ENCODE peak calls at places on chromosomes 4 and X, in five cellular contexts. R is H1, U is neuronal stem cell, W is OCI-LY7, F is H9. H is an unnamed sample.

GRCh38 chr4:90127706-90128345 is 632 bp downstream of the CCSER1 start:
- DNase-seq in F (no peak), R (no peak), U (peak), W (no peak), H (peak)

GRCh38 chr4:153326513-153326912 is 18.0 kb upstream of the MND1 start:
- DNase-seq in U (no peak), F (no peak), R (no peak), W (no peak), H (no peak)

GRCh38 chrX:152601848-152602616 is 35.7 kb upstream of the GABRQ start:
- DNase-seq in R (no peak), F (peak), U (no peak), W (peak), H (peak)

GRCh38 chr4:110850461-110851447 is 227.9 kb upstream of the PITX2 start:
- DNase-seq in F (peak), R (no peak), U (peak), W (no peak), H (peak)

GRCh38 chr4:55382515-55383003 is 13.2 kb upstream of the TMEM165 start:
- DNase-seq in F (no peak), U (no peak), W (no peak), R (no peak), H (no peak)

GRCh38 chrX:130024127-130024526 is 41.7 kb downstream of the BCORL1 start:
- DNase-seq in W (peak), F (peak), R (peak), U (peak), H (peak)

GRCh38 chr4:40377462-40378385 is 42.6 kb downstream of the CHRNA9 start:
- DNase-seq in U (no peak), R (no peak), F (no peak), W (no peak), H (no peak)

GRCh38 chrX:151984328-151984727 is 9.9 kb upstream of the GABRE start:
- DNase-seq in W (no peak), U (no peak), R (no peak), F (no peak), H (no peak)

GRCh38 chrX:19893722-19894121 is 6.3 kb upstream of the SH3KBP1 start:
- DNase-seq in W (no peak), F (no peak), R (no peak), U (no peak), H (no peak)

DNA sequence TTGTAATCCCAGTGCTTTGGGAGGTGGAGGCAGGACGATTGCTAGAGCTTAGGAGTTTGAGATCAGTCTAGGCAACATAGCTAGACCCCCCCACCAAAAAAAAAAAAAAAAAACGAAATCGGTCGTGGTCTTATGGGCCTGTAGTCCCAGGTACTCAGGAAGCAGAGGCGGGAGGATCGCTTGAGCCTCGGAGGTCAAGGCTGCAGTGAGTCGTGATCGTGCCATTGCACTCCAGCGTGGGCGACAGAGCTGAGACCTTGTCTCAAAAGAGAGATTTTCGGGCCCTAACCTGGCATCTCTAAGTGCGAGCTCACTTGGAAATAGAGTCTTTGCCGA is 7.0 kb upstream of the LETM1 start:
- DNase-seq in W (no peak), U (no peak), R (no peak), F (no peak), H (no peak)
- H2AFZ ChIP-seq in W (no peak), U (no peak), R (no peak), F (no peak), H (no peak)

DNA sequence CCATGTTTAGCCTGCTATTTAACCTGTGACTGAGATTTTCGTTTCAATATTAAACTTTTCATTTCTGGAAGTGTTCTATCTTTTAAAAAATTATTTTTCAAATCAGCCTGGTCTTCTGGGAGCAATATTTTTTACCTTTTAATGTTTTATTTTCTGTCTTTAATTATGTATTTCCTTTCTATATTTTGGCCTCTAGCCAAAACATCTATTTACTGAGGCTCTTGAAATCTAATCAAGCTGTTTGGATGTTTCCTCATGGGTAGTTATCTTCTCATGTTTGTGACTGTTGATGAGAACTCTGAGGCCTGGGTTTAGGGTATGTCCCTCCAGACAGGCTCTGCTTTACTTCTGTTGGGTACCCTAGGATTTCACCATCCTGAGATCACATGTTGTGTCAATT is 10.3 kb upstream of the SLC10A4 start:
- DNase-seq in U (no peak), W (no peak), F (no peak), R (no peak), H (no peak)
- H2AFZ ChIP-seq in U (no peak), W (no peak), F (no peak), R (peak), H (no peak)

DNA sequence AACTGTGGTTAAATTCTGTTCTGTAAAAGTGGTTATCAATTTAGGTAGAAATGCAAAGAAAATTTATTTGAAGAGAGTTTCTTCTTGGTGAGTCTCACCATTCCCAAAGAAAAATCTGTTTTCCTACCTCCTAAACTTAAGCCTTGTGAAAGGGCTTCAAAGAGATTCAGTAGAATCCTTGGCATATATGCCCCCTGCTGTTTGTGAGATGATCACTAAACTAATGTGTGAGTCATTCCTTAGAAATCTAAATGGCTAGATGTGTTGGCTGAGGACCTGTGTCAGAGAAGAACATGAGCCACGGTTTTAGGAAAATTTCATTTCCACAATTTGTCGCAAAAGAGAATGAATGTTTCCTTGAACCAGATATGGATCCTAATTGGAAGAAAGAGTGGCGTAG is 260.9 kb downstream of the SLC7A11 start:
- DNase-seq in W (no peak), F (no peak), U (no peak), R (no peak), H (no peak)
- H2AFZ ChIP-seq in W (no peak), F (no peak), U (no peak), R (no peak), H (no peak)

GRCh38 chr4:151799417-151800030 is 38.7 kb upstream of the GATB start:
- DNase-seq in R (no peak), U (no peak), F (no peak), W (no peak), H (no peak)
- H2AFZ ChIP-seq in R (peak), U (no peak), F (no peak), W (no peak), H (no peak)

DNA sequence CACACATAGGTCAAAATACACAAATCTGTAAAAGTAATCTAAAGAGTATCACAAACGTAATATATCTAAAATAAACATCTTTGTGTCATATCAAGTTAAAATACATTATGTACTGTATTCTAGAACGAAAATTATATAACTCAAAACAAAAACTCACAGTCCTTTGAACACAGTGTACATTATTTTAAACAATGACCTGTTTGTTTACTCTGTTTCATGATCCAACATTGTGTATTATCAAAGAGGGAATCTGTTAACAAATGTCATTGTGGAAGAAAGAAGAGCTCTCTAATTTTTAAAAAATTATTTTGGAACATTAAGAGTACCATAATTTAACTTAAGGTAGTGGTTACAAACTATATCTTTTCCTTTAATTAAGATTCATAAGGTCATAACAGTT is 144.1 kb downstream of the FRYL start:
- DNase-seq in R (no peak), F (no peak), W (no peak), U (no peak), H (no peak)
- H2AFZ ChIP-seq in R (no peak), F (no peak), W (no peak), U (no peak), H (no peak)

H was measured in neural progenitor cell.